ENCODE peak calls at places on chromosomes 12 and 14, in six cellular contexts. One of them, this sample, is unnamed.

GRCh38 chr14:54650331-54651017 is 83.5 kb downstream of the SAMD4A start:
- DNase-seq in activated T-helper 2 cell treated with anti-CD3 and anti-CD28 coated beads, Interferon-gamma antibody, Interleukin-2, Interleukin-4, amounts not matched to agents 10 μg/mL and 5 μg/mL and 100 μg/mL, durations not matched to agents 14 hours and 24 hours and 36 hours: no peak
- DNase-seq in MM.1S: no peak
- DNase-seq in colonic mucosa: peak
- DNase-seq in Caki2: peak
- DNase-seq in HS-27A: no peak
- DNase-seq in this sample: peak

GRCh38 chr12:67697443-67697842 is 48.9 kb downstream of the DYRK2 start:
- DNase-seq in activated T-helper 2 cell treated with anti-CD3 and anti-CD28 coated beads, Interferon-gamma antibody, Interleukin-2, Interleukin-4, amounts not matched to agents 10 μg/mL and 5 μg/mL and 100 μg/mL, durations not matched to agents 14 hours and 24 hours and 36 hours: peak
- DNase-seq in colonic mucosa: no peak
- DNase-seq in HS-27A: no peak
- DNase-seq in MM.1S: no peak
- DNase-seq in Caki2: no peak
- DNase-seq in this sample: no peak

GRCh38 chr12:132949936-132950837 is 5.9 kb downstream of the ZNF605 start:
- DNase-seq in Caki2: no peak
- DNase-seq in HS-27A: no peak
- DNase-seq in activated T-helper 2 cell treated with anti-CD3 and anti-CD28 coated beads, Interferon-gamma antibody, Interleukin-2, Interleukin-4, amounts not matched to agents 10 μg/mL and 5 μg/mL and 100 μg/mL, durations not matched to agents 14 hours and 24 hours and 36 hours: no peak
- DNase-seq in colonic mucosa: no peak
- DNase-seq in MM.1S: no peak
- DNase-seq in this sample: no peak

GRCh38 chr14:45249847-45250575 is 3.0 kb downstream of the MIS18BP1 start:
- DNase-seq in MM.1S: peak
- DNase-seq in HS-27A: no peak
- DNase-seq in activated T-helper 2 cell treated with anti-CD3 and anti-CD28 coated beads, Interferon-gamma antibody, Interleukin-2, Interleukin-4, amounts not matched to agents 10 μg/mL and 5 μg/mL and 100 μg/mL, durations not matched to agents 14 hours and 24 hours and 36 hours: no peak
- DNase-seq in Caki2: peak
- DNase-seq in colonic mucosa: no peak
- DNase-seq in this sample: no peak

GRCh38 chr12:56243731-56244181 is 13.9 kb downstream of the SLC39A5 start:
- DNase-seq in Caki2: no peak
- DNase-seq in MM.1S: no peak
- DNase-seq in activated T-helper 2 cell treated with anti-CD3 and anti-CD28 coated beads, Interferon-gamma antibody, Interleukin-2, Interleukin-4, amounts not matched to agents 10 μg/mL and 5 μg/mL and 100 μg/mL, durations not matched to agents 14 hours and 24 hours and 36 hours: no peak
- DNase-seq in colonic mucosa: no peak
- DNase-seq in HS-27A: no peak
- DNase-seq in this sample: no peak

GRCh38 chr14:37985826-37986470 is 221.8 kb upstream of the SSTR1 start:
- DNase-seq in activated T-helper 2 cell treated with anti-CD3 and anti-CD28 coated beads, Interferon-gamma antibody, Interleukin-2, Interleukin-4, amounts not matched to agents 10 μg/mL and 5 μg/mL and 100 μg/mL, durations not matched to agents 14 hours and 24 hours and 36 hours: peak
- DNase-seq in MM.1S: peak
- DNase-seq in Caki2: peak
- DNase-seq in colonic mucosa: peak
- DNase-seq in HS-27A: peak
- DNase-seq in this sample: peak

GRCh38 chr14:63770187-63770807 is 42.4 kb upstream of the SGPP1 start:
- DNase-seq in activated T-helper 2 cell treated with anti-CD3 and anti-CD28 coated beads, Interferon-gamma antibody, Interleukin-2, Interleukin-4, amounts not matched to agents 10 μg/mL and 5 μg/mL and 100 μg/mL, durations not matched to agents 14 hours and 24 hours and 36 hours: peak
- DNase-seq in Caki2: peak
- DNase-seq in colonic mucosa: peak
- DNase-seq in MM.1S: peak
- DNase-seq in HS-27A: peak
- DNase-seq in this sample: peak

GRCh38 chr14:55374771-55375170 is 36.9 kb downstream of the ATG14 start:
- DNase-seq in colonic mucosa: no peak
- DNase-seq in activated T-helper 2 cell treated with anti-CD3 and anti-CD28 coated beads, Interferon-gamma antibody, Interleukin-2, Interleukin-4, amounts not matched to agents 10 μg/mL and 5 μg/mL and 100 μg/mL, durations not matched to agents 14 hours and 24 hours and 36 hours: no peak
- DNase-seq in HS-27A: no peak
- DNase-seq in MM.1S: no peak
- DNase-seq in Caki2: no peak
- DNase-seq in this sample: no peak

GRCh38 chr14:55794655-55795583 is 214.9 kb downstream of the KTN1 start:
- DNase-seq in HS-27A: no peak
- DNase-seq in colonic mucosa: peak
- DNase-seq in MM.1S: no peak
- DNase-seq in activated T-helper 2 cell treated with anti-CD3 and anti-CD28 coated beads, Interferon-gamma antibody, Interleukin-2, Interleukin-4, amounts not matched to agents 10 μg/mL and 5 μg/mL and 100 μg/mL, durations not matched to agents 14 hours and 24 hours and 36 hours: no peak
- DNase-seq in Caki2: peak
- DNase-seq in this sample: peak

GRCh38 chr12:95790025-95790911 is at the start of gene NTN4:
- DNase-seq in colonic mucosa: peak
- DNase-seq in HS-27A: no peak
- DNase-seq in Caki2: peak
- DNase-seq in MM.1S: peak
- DNase-seq in activated T-helper 2 cell treated with anti-CD3 and anti-CD28 coated beads, Interferon-gamma antibody, Interleukin-2, Interleukin-4, amounts not matched to agents 10 μg/mL and 5 μg/mL and 100 μg/mL, durations not matched to agents 14 hours and 24 hours and 36 hours: peak
- DNase-seq in this sample: peak

GRCh38 chr12:42574879-42575278 is 14.7 kb downstream of the PRICKLE1 start:
- DNase-seq in HS-27A: no peak
- DNase-seq in colonic mucosa: no peak
- DNase-seq in Caki2: no peak
- DNase-seq in MM.1S: no peak
- DNase-seq in activated T-helper 2 cell treated with anti-CD3 and anti-CD28 coated beads, Interferon-gamma antibody, Interleukin-2, Interleukin-4, amounts not matched to agents 10 μg/mL and 5 μg/mL and 100 μg/mL, durations not matched to agents 14 hours and 24 hours and 36 hours: no peak
- DNase-seq in this sample: no peak

GRCh38 chr12:4450551-4451112 is 5.0 kb upstream of the FGF6 start:
- DNase-seq in HS-27A: no peak
- DNase-seq in activated T-helper 2 cell treated with anti-CD3 and anti-CD28 coated beads, Interferon-gamma antibody, Interleukin-2, Interleukin-4, amounts not matched to agents 10 μg/mL and 5 μg/mL and 100 μg/mL, durations not matched to agents 14 hours and 24 hours and 36 hours: no peak
- DNase-seq in colonic mucosa: no peak
- DNase-seq in Caki2: no peak
- DNase-seq in MM.1S: no peak
- DNase-seq in this sample: peak

GRCh38 chr12:107586256-107586970 is 99.2 kb upstream of the PWP1 start:
- DNase-seq in Caki2: no peak
- DNase-seq in HS-27A: no peak
- DNase-seq in activated T-helper 2 cell treated with anti-CD3 and anti-CD28 coated beads, Interferon-gamma antibody, Interleukin-2, Interleukin-4, amounts not matched to agents 10 μg/mL and 5 μg/mL and 100 μg/mL, durations not matched to agents 14 hours and 24 hours and 36 hours: no peak
- DNase-seq in MM.1S: no peak
- DNase-seq in colonic mucosa: no peak
- DNase-seq in this sample: peak

GRCh38 chr14:103548463-103549351 is 13.8 kb downstream of the BAG5 start:
- DNase-seq in activated T-helper 2 cell treated with anti-CD3 and anti-CD28 coated beads, Interferon-gamma antibody, Interleukin-2, Interleukin-4, amounts not matched to agents 10 μg/mL and 5 μg/mL and 100 μg/mL, durations not matched to agents 14 hours and 24 hours and 36 hours: no peak
- DNase-seq in Caki2: no peak
- DNase-seq in HS-27A: no peak
- DNase-seq in colonic mucosa: no peak
- DNase-seq in MM.1S: no peak
- DNase-seq in this sample: no peak

GRCh38 chr12:66848967-66849366 is 170.1 kb upstream of the GRIP1 start:
- DNase-seq in HS-27A: no peak
- DNase-seq in activated T-helper 2 cell treated with anti-CD3 and anti-CD28 coated beads, Interferon-gamma antibody, Interleukin-2, Interleukin-4, amounts not matched to agents 10 μg/mL and 5 μg/mL and 100 μg/mL, durations not matched to agents 14 hours and 24 hours and 36 hours: no peak
- DNase-seq in Caki2: no peak
- DNase-seq in colonic mucosa: no peak
- DNase-seq in MM.1S: no peak
- DNase-seq in this sample: peak

GRCh38 chr12:49806321-49806813 is 21.8 kb downstream of the NCKAP5L start:
- DNase-seq in colonic mucosa: no peak
- DNase-seq in HS-27A: no peak
- DNase-seq in activated T-helper 2 cell treated with anti-CD3 and anti-CD28 coated beads, Interferon-gamma antibody, Interleukin-2, Interleukin-4, amounts not matched to agents 10 μg/mL and 5 μg/mL and 100 μg/mL, durations not matched to agents 14 hours and 24 hours and 36 hours: no peak
- DNase-seq in Caki2: no peak
- DNase-seq in MM.1S: no peak
- DNase-seq in this sample: no peak

GRCh38 chr12:6430124-6430989 is 14.4 kb upstream of the CD27 start:
- DNase-seq in Caki2: peak
- DNase-seq in colonic mucosa: peak
- DNase-seq in HS-27A: peak
- DNase-seq in MM.1S: no peak
- DNase-seq in activated T-helper 2 cell treated with anti-CD3 and anti-CD28 coated beads, Interferon-gamma antibody, Interleukin-2, Interleukin-4, amounts not matched to agents 10 μg/mL and 5 μg/mL and 100 μg/mL, durations not matched to agents 14 hours and 24 hours and 36 hours: no peak
- DNase-seq in this sample: no peak

GRCh38 chr12:51678086-51678724 is 87.2 kb downstream of the SCN8A start:
- DNase-seq in MM.1S: peak
- DNase-seq in Caki2: peak
- DNase-seq in colonic mucosa: peak
- DNase-seq in HS-27A: no peak
- DNase-seq in activated T-helper 2 cell treated with anti-CD3 and anti-CD28 coated beads, Interferon-gamma antibody, Interleukin-2, Interleukin-4, amounts not matched to agents 10 μg/mL and 5 μg/mL and 100 μg/mL, durations not matched to agents 14 hours and 24 hours and 36 hours: no peak
- DNase-seq in this sample: peak

GRCh38 chr12:13099066-13099909 is 4.2 kb downstream of the GSG1 start:
- DNase-seq in activated T-helper 2 cell treated with anti-CD3 and anti-CD28 coated beads, Interferon-gamma antibody, Interleukin-2, Interleukin-4, amounts not matched to agents 10 μg/mL and 5 μg/mL and 100 μg/mL, durations not matched to agents 14 hours and 24 hours and 36 hours: no peak
- DNase-seq in HS-27A: no peak
- DNase-seq in Caki2: peak
- DNase-seq in MM.1S: no peak
- DNase-seq in colonic mucosa: no peak
- DNase-seq in this sample: no peak

GRCh38 chr12:92502417-92503028 is 200.3 kb upstream of the PLEKHG7 start:
- DNase-seq in Caki2: no peak
- DNase-seq in activated T-helper 2 cell treated with anti-CD3 and anti-CD28 coated beads, Interferon-gamma antibody, Interleukin-2, Interleukin-4, amounts not matched to agents 10 μg/mL and 5 μg/mL and 100 μg/mL, durations not matched to agents 14 hours and 24 hours and 36 hours: no peak
- DNase-seq in HS-27A: no peak
- DNase-seq in colonic mucosa: no peak
- DNase-seq in MM.1S: peak
- DNase-seq in this sample: peak

GRCh38 chr14:86604546-86604945 is 1074.6 kb downstream of the FLRT2 start:
- DNase-seq in Caki2: no peak
- DNase-seq in HS-27A: no peak
- DNase-seq in activated T-helper 2 cell treated with anti-CD3 and anti-CD28 coated beads, Interferon-gamma antibody, Interleukin-2, Interleukin-4, amounts not matched to agents 10 μg/mL and 5 μg/mL and 100 μg/mL, durations not matched to agents 14 hours and 24 hours and 36 hours: no peak
- DNase-seq in MM.1S: peak
- DNase-seq in colonic mucosa: no peak
- DNase-seq in this sample: no peak

GRCh38 chr12:43401096-43401495 is 150.9 kb downstream of the ADAMTS20 start:
- DNase-seq in Caki2: no peak
- DNase-seq in activated T-helper 2 cell treated with anti-CD3 and anti-CD28 coated beads, Interferon-gamma antibody, Interleukin-2, Interleukin-4, amounts not matched to agents 10 μg/mL and 5 μg/mL and 100 μg/mL, durations not matched to agents 14 hours and 24 hours and 36 hours: no peak
- DNase-seq in MM.1S: no peak
- DNase-seq in HS-27A: no peak
- DNase-seq in colonic mucosa: no peak
- DNase-seq in this sample: no peak

GRCh38 chr14:104637546-104638003 is 33.0 kb upstream of the TMEM179 start:
- DNase-seq in HS-27A: no peak
- DNase-seq in colonic mucosa: no peak
- DNase-seq in MM.1S: no peak
- DNase-seq in Caki2: no peak
- DNase-seq in activated T-helper 2 cell treated with anti-CD3 and anti-CD28 coated beads, Interferon-gamma antibody, Interleukin-2, Interleukin-4, amounts not matched to agents 10 μg/mL and 5 μg/mL and 100 μg/mL, durations not matched to agents 14 hours and 24 hours and 36 hours: no peak
- DNase-seq in this sample: no peak

GRCh38 chr12:124771462-124772361 is 92.0 kb downstream of the SCARB1 start:
- DNase-seq in MM.1S: peak
- DNase-seq in HS-27A: no peak
- DNase-seq in colonic mucosa: peak
- DNase-seq in Caki2: peak
- DNase-seq in activated T-helper 2 cell treated with anti-CD3 and anti-CD28 coated beads, Interferon-gamma antibody, Interleukin-2, Interleukin-4, amounts not matched to agents 10 μg/mL and 5 μg/mL and 100 μg/mL, durations not matched to agents 14 hours and 24 hours and 36 hours: peak
- DNase-seq in this sample: peak

GRCh38 chr12:106907411-106907810 is 48.3 kb upstream of the TMEM263 start:
- DNase-seq in HS-27A: no peak
- DNase-seq in colonic mucosa: no peak
- DNase-seq in activated T-helper 2 cell treated with anti-CD3 and anti-CD28 coated beads, Interferon-gamma antibody, Interleukin-2, Interleukin-4, amounts not matched to agents 10 μg/mL and 5 μg/mL and 100 μg/mL, durations not matched to agents 14 hours and 24 hours and 36 hours: no peak
- DNase-seq in Caki2: no peak
- DNase-seq in MM.1S: no peak
- DNase-seq in this sample: no peak

GRCh38 chr12:111409403-111410228 is 3.9 kb downstream of the SH2B3 start:
- DNase-seq in colonic mucosa: no peak
- DNase-seq in MM.1S: no peak
- DNase-seq in Caki2: peak
- DNase-seq in activated T-helper 2 cell treated with anti-CD3 and anti-CD28 coated beads, Interferon-gamma antibody, Interleukin-2, Interleukin-4, amounts not matched to agents 10 μg/mL and 5 μg/mL and 100 μg/mL, durations not matched to agents 14 hours and 24 hours and 36 hours: no peak
- DNase-seq in HS-27A: peak
- DNase-seq in this sample: peak

GRCh38 chr12:96194901-96195844 is 998 bp downstream of the ELK3 start:
- DNase-seq in activated T-helper 2 cell treated with anti-CD3 and anti-CD28 coated beads, Interferon-gamma antibody, Interleukin-2, Interleukin-4, amounts not matched to agents 10 μg/mL and 5 μg/mL and 100 μg/mL, durations not matched to agents 14 hours and 24 hours and 36 hours: peak
- DNase-seq in MM.1S: peak
- DNase-seq in colonic mucosa: peak
- DNase-seq in Caki2: peak
- DNase-seq in HS-27A: peak
- DNase-seq in this sample: peak

GRCh38 chr14:51643137-51643536 is 8.6 kb upstream of the FRMD6 start:
- DNase-seq in colonic mucosa: no peak
- DNase-seq in HS-27A: no peak
- DNase-seq in activated T-helper 2 cell treated with anti-CD3 and anti-CD28 coated beads, Interferon-gamma antibody, Interleukin-2, Interleukin-4, amounts not matched to agents 10 μg/mL and 5 μg/mL and 100 μg/mL, durations not matched to agents 14 hours and 24 hours and 36 hours: no peak
- DNase-seq in Caki2: peak
- DNase-seq in MM.1S: no peak
- DNase-seq in this sample: no peak

GRCh38 chr14:103099081-103099732 is 4.7 kb downstream of the EXOC3L4 start:
- DNase-seq in colonic mucosa: no peak
- DNase-seq in MM.1S: no peak
- DNase-seq in HS-27A: no peak
- DNase-seq in Caki2: no peak
- DNase-seq in activated T-helper 2 cell treated with anti-CD3 and anti-CD28 coated beads, Interferon-gamma antibody, Interleukin-2, Interleukin-4, amounts not matched to agents 10 μg/mL and 5 μg/mL and 100 μg/mL, durations not matched to agents 14 hours and 24 hours and 36 hours: no peak
- DNase-seq in this sample: no peak

GRCh38 chr14:26729851-26730250 is 132.0 kb upstream of the NOVA1 start:
- DNase-seq in Caki2: no peak
- DNase-seq in HS-27A: no peak
- DNase-seq in MM.1S: no peak
- DNase-seq in activated T-helper 2 cell treated with anti-CD3 and anti-CD28 coated beads, Interferon-gamma antibody, Interleukin-2, Interleukin-4, amounts not matched to agents 10 μg/mL and 5 μg/mL and 100 μg/mL, durations not matched to agents 14 hours and 24 hours and 36 hours: no peak
- DNase-seq in colonic mucosa: no peak
- DNase-seq in this sample: no peak

GRCh38 chr14:93939304-93940229 is 12.4 kb downstream of the FAM181A start:
- DNase-seq in HS-27A: no peak
- DNase-seq in Caki2: peak
- DNase-seq in colonic mucosa: peak
- DNase-seq in MM.1S: peak
- DNase-seq in activated T-helper 2 cell treated with anti-CD3 and anti-CD28 coated beads, Interferon-gamma antibody, Interleukin-2, Interleukin-4, amounts not matched to agents 10 μg/mL and 5 μg/mL and 100 μg/mL, durations not matched to agents 14 hours and 24 hours and 36 hours: peak
- DNase-seq in this sample: peak

GRCh38 chr14:68627868-68628604 is 164.8 kb downstream of the ZFP36L1 start:
- DNase-seq in Caki2: no peak
- DNase-seq in activated T-helper 2 cell treated with anti-CD3 and anti-CD28 coated beads, Interferon-gamma antibody, Interleukin-2, Interleukin-4, amounts not matched to agents 10 μg/mL and 5 μg/mL and 100 μg/mL, durations not matched to agents 14 hours and 24 hours and 36 hours: peak
- DNase-seq in MM.1S: no peak
- DNase-seq in colonic mucosa: peak
- DNase-seq in HS-27A: no peak
- DNase-seq in this sample: peak

GRCh38 chr14:81172353-81172752 is 48.4 kb downstream of the GTF2A1 start:
- DNase-seq in HS-27A: no peak
- DNase-seq in Caki2: no peak
- DNase-seq in activated T-helper 2 cell treated with anti-CD3 and anti-CD28 coated beads, Interferon-gamma antibody, Interleukin-2, Interleukin-4, amounts not matched to agents 10 μg/mL and 5 μg/mL and 100 μg/mL, durations not matched to agents 14 hours and 24 hours and 36 hours: no peak
- DNase-seq in MM.1S: no peak
- DNase-seq in colonic mucosa: no peak
- DNase-seq in this sample: no peak

GRCh38 chr14:95198320-95198719 is 41.0 kb upstream of the DICER1 start:
- DNase-seq in Caki2: no peak
- DNase-seq in MM.1S: no peak
- DNase-seq in colonic mucosa: no peak
- DNase-seq in HS-27A: no peak
- DNase-seq in activated T-helper 2 cell treated with anti-CD3 and anti-CD28 coated beads, Interferon-gamma antibody, Interleukin-2, Interleukin-4, amounts not matched to agents 10 μg/mL and 5 μg/mL and 100 μg/mL, durations not matched to agents 14 hours and 24 hours and 36 hours: no peak
- DNase-seq in this sample: no peak

GRCh38 chr14:21215130-21215878 is 53.9 kb downstream of the HNRNPC start:
- DNase-seq in activated T-helper 2 cell treated with anti-CD3 and anti-CD28 coated beads, Interferon-gamma antibody, Interleukin-2, Interleukin-4, amounts not matched to agents 10 μg/mL and 5 μg/mL and 100 μg/mL, durations not matched to agents 14 hours and 24 hours and 36 hours: no peak
- DNase-seq in HS-27A: no peak
- DNase-seq in Caki2: no peak
- DNase-seq in colonic mucosa: no peak
- DNase-seq in MM.1S: no peak
- DNase-seq in this sample: no peak

GRCh38 chr12:13666806-13667205 is 314.6 kb downstream of the GRIN2B start:
- DNase-seq in colonic mucosa: no peak
- DNase-seq in HS-27A: no peak
- DNase-seq in Caki2: no peak
- DNase-seq in MM.1S: no peak
- DNase-seq in activated T-helper 2 cell treated with anti-CD3 and anti-CD28 coated beads, Interferon-gamma antibody, Interleukin-2, Interleukin-4, amounts not matched to agents 10 μg/mL and 5 μg/mL and 100 μg/mL, durations not matched to agents 14 hours and 24 hours and 36 hours: no peak
- DNase-seq in this sample: peak

GRCh38 chr14:72000907-72001306 is 68.7 kb downstream of the RGS6 start:
- DNase-seq in Caki2: no peak
- DNase-seq in activated T-helper 2 cell treated with anti-CD3 and anti-CD28 coated beads, Interferon-gamma antibody, Interleukin-2, Interleukin-4, amounts not matched to agents 10 μg/mL and 5 μg/mL and 100 μg/mL, durations not matched to agents 14 hours and 24 hours and 36 hours: no peak
- DNase-seq in MM.1S: no peak
- DNase-seq in colonic mucosa: no peak
- DNase-seq in HS-27A: no peak
- DNase-seq in this sample: no peak

GRCh38 chr12:57627504-57628279 is 5.3 kb downstream of the B4GALNT1 start:
- DNase-seq in MM.1S: no peak
- DNase-seq in activated T-helper 2 cell treated with anti-CD3 and anti-CD28 coated beads, Interferon-gamma antibody, Interleukin-2, Interleukin-4, amounts not matched to agents 10 μg/mL and 5 μg/mL and 100 μg/mL, durations not matched to agents 14 hours and 24 hours and 36 hours: no peak
- DNase-seq in Caki2: no peak
- DNase-seq in colonic mucosa: no peak
- DNase-seq in HS-27A: no peak
- DNase-seq in this sample: no peak

GRCh38 chr14:75578099-75578785 is at the start of gene FLVCR2:
- DNase-seq in colonic mucosa: peak
- DNase-seq in MM.1S: peak
- DNase-seq in HS-27A: no peak
- DNase-seq in Caki2: peak
- DNase-seq in activated T-helper 2 cell treated with anti-CD3 and anti-CD28 coated beads, Interferon-gamma antibody, Interleukin-2, Interleukin-4, amounts not matched to agents 10 μg/mL and 5 μg/mL and 100 μg/mL, durations not matched to agents 14 hours and 24 hours and 36 hours: peak
- DNase-seq in this sample: peak